ENCODE peak calls at places on chromosomes 3 and 15, in five cellular contexts. Y, X, C, R and G are unnamed samples.
A peak's percentile ranks its signal among the peaks of the same experiment; 100 is the strongest.

GRCh38 chr15:20351448-20351961 is 190.1 kb downstream of the GOLGA6L6 start:
- DNase-seq in C (no peak), Y (no peak), R (no peak), X (no peak), G (peak; percentile 45)

GRCh38 chr3:36114353-36114752 is 266.0 kb upstream of the STAC start:
- DNase-seq in X (no peak), Y (no peak), C (no peak), R (no peak), G (no peak)

GRCh38 chr3:45055411-45056143 is 29.5 kb downstream of the CLEC3B start:
- DNase-seq in X (no peak), C (peak; percentile 96), Y (no peak), R (no peak), G (no peak)

GRCh38 chr3:192917258-192917507 is 473 bp downstream of the MB21D2 start:
- DNase-seq in Y (no peak), R (no peak), X (no peak), C (no peak), G (no peak)

GRCh38 chr15:59764775-59765174 is 75.7 kb upstream of the BNIP2 start:
- DNase-seq in C (no peak), X (no peak), R (no peak), Y (no peak), G (no peak)

GRCh38 chr3:24496529-24497482 is 2.2 kb upstream of the THRB start:
- DNase-seq in C (peak; percentile 4), X (no peak), R (peak; percentile 82), Y (no peak), G (peak; percentile 69)

GRCh38 chr15:75695206-75695605 is 17.4 kb downstream of the CSPG4 start:
- DNase-seq in X (no peak), R (no peak), Y (no peak), C (no peak), G (peak; percentile 46)

GRCh38 chr15:63181658-63182057 is 7.7 kb upstream of the RAB8B start:
- DNase-seq in X (no peak), C (peak; percentile 80), Y (no peak), R (no peak), G (no peak)

GRCh38 chr15:70569139-70569717 is 194.1 kb downstream of the UACA start:
- DNase-seq in X (no peak), C (peak; percentile 71), R (no peak), Y (peak; percentile 17), G (peak; percentile 69)

GRCh38 chr15:80496101-80496500 is 91.9 kb downstream of the ARNT2 start:
- DNase-seq in X (no peak), C (peak; percentile 16), Y (no peak), R (no peak), G (no peak)

GRCh38 chr3:30708472-30708871 is 102.1 kb downstream of the TGFBR2 start:
- DNase-seq in R (no peak), Y (no peak), X (no peak), C (no peak), G (no peak)

GRCh38 chr15:60804986-60805949 is 326.3 kb upstream of the ICE2 start:
- DNase-seq in R (no peak), C (peak; percentile 74), Y (no peak), X (no peak), G (no peak)

GRCh38 chr15:39641187-39641889 is 60.5 kb downstream of the THBS1 start:
- DNase-seq in R (peak; percentile 60), X (no peak), Y (no peak), C (peak; percentile 48), G (no peak)

GRCh38 chr3:155323063-155323666 is 29.7 kb upstream of the STRIT1 start:
- DNase-seq in X (peak; percentile 45), C (peak; percentile 89), R (peak; percentile 29), Y (peak; percentile 59), G (peak; percentile 83)

GRCh38 chr15:84586641-84587160 is 14.1 kb upstream of the ZSCAN2 start:
- DNase-seq in X (no peak), R (no peak), C (peak; percentile 36), Y (no peak), G (no peak)

GRCh38 chr3:10205461-10206165 is 40.9 kb downstream of the IRAK2 start:
- DNase-seq in R (no peak), X (peak; percentile 85), C (peak; percentile 95), Y (peak; percentile 92), G (no peak)

GRCh38 chr3:134312873-134313838 is 61.1 kb downstream of the AMOTL2 start:
- DNase-seq in R (peak; percentile 59), C (peak; percentile 76), Y (no peak), X (no peak), G (peak; percentile 81)

GRCh38 chr15:28880680-28881079 is 5.1 kb upstream of the APBA2 start:
- DNase-seq in C (no peak), Y (no peak), R (no peak), X (no peak), G (no peak)

GRCh38 chr15:60093273-60094067 is 89.4 kb downstream of the FOXB1 start:
- DNase-seq in C (no peak), R (peak; percentile 31), Y (no peak), X (no peak), G (peak; percentile 48)

GRCh38 chr3:191329654-191330308 is 545 bp downstream of the UTS2B start:
- DNase-seq in R (peak; percentile 64), C (peak; percentile 71), X (no peak), Y (no peak), G (peak; percentile 65)

GRCh38 chr3:177772908-177773557 is 575.8 kb upstream of the TBL1XR1 start:
- DNase-seq in C (no peak), X (no peak), R (no peak), Y (no peak), G (no peak)

GRCh38 chr15:28021281-28022039 is 77.7 kb downstream of the OCA2 start:
- DNase-seq in R (peak; percentile 55), Y (no peak), X (peak; percentile 89), C (peak; percentile 48), G (peak; percentile 90)

GRCh38 chr3:124780767-124781485 is 50.7 kb downstream of the UMPS start:
- DNase-seq in R (peak; percentile 40), Y (no peak), C (peak; percentile 58), X (no peak), G (peak; percentile 46)

DNA sequence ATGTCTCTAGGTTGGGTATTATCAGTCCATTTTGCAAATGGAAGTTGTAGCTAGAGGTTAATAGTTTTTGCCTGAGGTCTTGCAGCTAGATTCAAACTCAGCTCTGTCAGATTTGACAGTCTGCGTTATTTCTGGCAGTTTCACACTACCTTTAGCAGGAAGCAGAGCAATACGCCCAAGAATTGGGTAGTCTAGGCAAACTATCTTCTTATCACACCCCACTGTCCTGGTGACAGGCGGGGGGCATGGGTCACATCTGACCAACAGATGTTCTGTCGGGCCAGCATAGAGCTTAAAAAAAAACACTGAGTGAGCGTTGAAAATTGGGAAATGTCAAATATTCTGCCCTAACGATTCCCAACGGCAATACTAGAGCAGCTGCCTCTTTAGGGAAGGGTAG is 5.7 kb downstream of the GPR160 start:
- DNase-seq in X (no peak), Y (no peak), R (no peak), C (no peak), G (no peak)
- H3K4me3 ChIP-seq in X (no peak overlapping the region), Y (no peak overlapping the region), R (no peak overlapping the region), C (no peak overlapping the region), G (no peak overlapping the region)

DNA sequence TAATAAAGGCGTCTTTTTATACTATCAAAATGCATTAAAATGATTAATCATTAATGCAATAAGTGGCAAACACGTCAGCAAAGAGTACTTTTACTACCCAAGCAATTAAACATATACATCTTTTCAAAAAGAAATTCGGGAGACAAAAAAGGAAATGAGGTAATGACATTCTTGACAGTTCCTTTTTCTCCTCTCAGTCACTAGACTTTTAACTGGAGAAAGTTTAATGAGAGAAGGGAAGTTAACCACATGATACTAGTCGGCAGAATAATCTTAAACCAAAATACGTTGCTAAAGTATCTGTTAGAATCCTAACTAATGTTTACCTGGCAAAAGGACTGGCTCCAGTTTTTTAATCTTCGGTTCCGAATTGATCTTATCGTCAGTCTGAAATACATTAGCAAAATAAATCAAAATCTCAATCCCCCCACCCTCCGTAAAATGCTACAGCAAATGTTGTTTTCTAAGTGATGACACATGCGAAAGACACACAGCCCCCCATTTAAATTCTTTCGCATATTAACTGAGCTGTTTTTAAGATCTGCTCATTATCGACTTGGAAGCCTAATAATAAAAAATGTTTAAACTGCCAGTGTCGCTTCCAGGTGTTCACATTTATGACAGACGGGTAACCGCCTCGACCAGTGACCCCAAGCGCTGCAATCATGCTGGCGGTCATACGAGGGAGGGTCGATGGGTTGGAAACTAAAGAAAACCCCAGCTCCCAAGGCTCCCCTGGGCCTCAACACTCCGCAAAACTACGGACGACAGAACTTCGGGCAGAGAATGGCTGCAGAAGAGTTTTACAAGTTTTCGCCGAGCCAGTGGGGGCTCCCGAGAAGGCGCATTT is 752 bp downstream of the MTMR10 start:
- DNase-seq in Y (no peak), C (peak; percentile 22), X (no peak), R (no peak), G (no peak)
- H3K4me3 ChIP-seq in Y (peak overlapping the region; percentile 90), C (peak overlapping the region; percentile 92), X (peak overlapping the region; percentile 97), R (peak overlapping the region; percentile 83), G (peak overlapping the region; percentile 97)

GRCh38 chr3:65170357-65171090 is 482.7 kb upstream of the ADAMTS9 start:
- DNase-seq in X (no peak), C (peak; percentile 85), R (peak; percentile 49), Y (no peak), G (peak; percentile 76)
- H3K4me3 ChIP-seq in X (no peak overlapping the region), C (no peak overlapping the region), R (no peak overlapping the region), Y (no peak overlapping the region), G (no peak overlapping the region)

DNA sequence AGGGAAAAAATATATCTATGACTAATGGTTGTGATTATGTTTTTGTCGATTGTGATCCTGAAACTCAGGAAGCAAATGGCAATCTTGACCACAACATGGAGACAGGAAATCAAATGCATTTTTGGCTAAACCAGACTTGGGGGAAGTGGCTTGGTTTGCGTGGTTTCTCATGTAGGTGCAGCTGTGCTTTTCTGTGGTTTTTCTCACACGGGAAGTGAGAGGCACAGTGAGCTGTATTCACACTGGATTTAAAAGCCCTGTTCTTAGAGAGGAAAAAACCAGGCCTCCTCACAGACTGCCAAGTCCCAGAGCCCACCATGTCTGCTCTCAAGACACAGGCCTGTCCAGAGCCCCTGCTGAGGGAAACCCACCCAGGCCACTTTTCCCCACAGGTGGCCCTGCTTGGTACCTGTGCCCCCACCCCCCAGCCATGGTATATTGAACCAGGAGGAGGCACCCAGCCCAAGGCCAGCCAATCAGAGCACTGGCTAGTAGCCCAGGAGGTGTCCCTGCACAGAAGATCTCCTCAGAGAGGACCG is 46.2 kb downstream of the BTD start:
- DNase-seq in Y (no peak), C (peak; percentile 99), X (peak; percentile 78), R (peak; percentile 32), G (no peak)
- H3K4me3 ChIP-seq in Y (no peak overlapping the region), C (no peak overlapping the region), X (no peak overlapping the region), R (no peak overlapping the region), G (no peak overlapping the region)

DNA sequence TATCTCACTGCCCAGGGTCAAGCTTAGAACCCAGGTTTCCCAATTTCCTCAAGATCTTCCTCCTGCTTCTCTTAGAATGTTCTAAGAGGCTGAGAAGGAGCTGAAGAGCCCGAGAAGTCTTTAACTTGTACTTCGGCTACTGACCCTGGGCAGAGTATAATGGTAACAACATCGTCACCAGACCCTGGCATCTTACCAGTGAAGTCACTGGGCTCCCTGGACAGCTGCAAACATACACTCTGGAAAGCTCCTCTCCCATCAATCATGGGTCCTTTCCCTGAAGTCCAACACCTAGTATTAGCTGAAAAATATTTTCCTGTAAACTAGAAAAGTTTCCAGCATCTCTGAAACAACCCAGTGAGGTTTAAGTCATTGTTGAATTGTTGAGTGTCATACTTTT is 22.7 kb downstream of the CPEB1 start:
- DNase-seq in C (no peak), Y (no peak), R (no peak), X (no peak), G (no peak)
- H3K4me3 ChIP-seq in C (no peak overlapping the region), Y (no peak overlapping the region), R (no peak overlapping the region), X (no peak overlapping the region), G (no peak overlapping the region)